ENCODE peak calls at places on chromosome 2, in eight cellular contexts. K is NCI-H1417; J is activated T-cell treated with anti-CD3 and anti-CD28 coated beads for 24 hours; S is stimulated activated CD4-positive, alpha-beta T cell treated with anti-CD3 and anti-CD28 coated beads, Interleukin-4, amount 100 ng/mL, for 48 hours; T is mammary epithelial cell; W is Jurkat, Clone E6-1; Y is tibial artery; X is spleen. D is an unnamed sample.

GRCh38 chr2:188170356-188170755 is 121.3 kb upstream of the GULP1 start:
- DNase-seq in W (no peak), Y (no peak), T (no peak), X (no peak), K (no peak), J (no peak), S (no peak), D (peak)

GRCh38 chr2:47078541-47079482 is 76.3 kb downstream of the STPG4 start:
- DNase-seq in W (no peak), T (no peak), K (no peak), X (peak), J (no peak), S (no peak), Y (no peak), D (no peak)

GRCh38 chr2:191103793-191104192 is 47.0 kb downstream of the STAT4 start:
- DNase-seq in S (no peak), T (peak), J (no peak), W (no peak), X (no peak), Y (no peak), K (no peak), D (no peak)

GRCh38 chr2:230657906-230658305 is 54.7 kb upstream of the CAB39 start:
- DNase-seq in S (no peak), W (no peak), X (no peak), J (no peak), K (no peak), T (no peak), Y (no peak), D (no peak)

GRCh38 chr2:109282360-109282759 is 153.4 kb downstream of the SH3RF3 start:
- DNase-seq in Y (no peak), S (no peak), T (no peak), J (no peak), X (no peak), W (no peak), K (no peak), D (no peak)

GRCh38 chr2:203018181-203018580 is 3.5 kb downstream of the NBEAL1 start:
- DNase-seq in Y (no peak), S (no peak), J (no peak), T (no peak), X (no peak), W (no peak), K (no peak), D (no peak)

GRCh38 chr2:237888389-237888788 is 29.0 kb downstream of the RAMP1 start:
- DNase-seq in Y (no peak), X (no peak), W (no peak), S (no peak), J (no peak), T (no peak), K (no peak), D (no peak)

GRCh38 chr2:43097650-43098049 is 128.8 kb downstream of the ZFP36L2 start:
- DNase-seq in X (no peak), J (no peak), K (no peak), S (no peak), T (no peak), Y (no peak), W (no peak), D (no peak)